ENCODE peak calls at places on chromosomes 2 and 18, in five cellular contexts. K, T, R, D and S are unnamed samples. For H3K4me1, the result is how much of the 10 kb centered on the place peaks cover.

GRCh38 chr2:158719411-158719810 is 75.7 kb upstream of the DAPL1 start:
- DNase-seq in K (no peak), T (no peak), R (no peak), D (no peak), S (no peak)

GRCh38 chr2:212083492-212083891 is 455.1 kb downstream of the ERBB4 start:
- DNase-seq in K (no peak), T (no peak), R (no peak), D (no peak), S (no peak)

GRCh38 chr2:53315170-53315569 is 452.4 kb upstream of the CHAC2 start:
- DNase-seq in K (no peak), T (no peak), R (no peak), D (no peak), S (no peak)

GRCh38 chr2:189613077-189613636 is 32.6 kb upstream of the SLC40A1 start:
- DNase-seq in K (no peak), T (no peak), R (no peak), D (no peak), S (no peak)

GRCh38 chr18:48680871-48681270 is 142.0 kb downstream of the CTIF start:
- DNase-seq in K (peak), T (no peak), R (peak), D (peak), S (no peak)

GRCh38 chr2:33602216-33602830 is 3.2 kb upstream of the FAM98A start:
- DNase-seq in K (no peak), T (no peak), R (no peak), D (no peak), S (no peak)

GRCh38 chr2:100957971-100958653 is 44.0 kb upstream of the RPL31 start:
- DNase-seq in K (no peak), T (no peak), R (peak), D (peak), S (no peak)

GRCh38 chr2:48589170-48589767 is 28.4 kb upstream of the GTF2A1L start:
- DNase-seq in K (no peak), T (no peak), R (no peak), D (peak), S (no peak)

GRCh38 chr2:166803314-166803986 is 84.8 kb upstream of the XIRP2 start:
- DNase-seq in K (no peak), T (peak), R (no peak), D (no peak), S (no peak)

GRCh38 chr2:133503323-133503722 is 64.9 kb downstream of the NCKAP5 start:
- DNase-seq in K (no peak), T (no peak), R (no peak), D (no peak), S (no peak)

GRCh38 chr2:121663458-121663857 is 14.2 kb upstream of the CLASP1 start:
- DNase-seq in K (no peak), T (no peak), R (no peak), D (no peak), S (no peak)

GRCh38 chr2:184339966-184340365 is 258.4 kb upstream of the ZNF804A start:
- DNase-seq in K (no peak), T (no peak), R (no peak), D (no peak), S (no peak)

GRCh38 chr2:11024010-11024615 is 112.4 kb downstream of the KCNF1 start:
- DNase-seq in K (no peak), T (no peak), R (no peak), D (no peak), S (no peak)

GRCh38 chr2:237729681-237730475 is 68.7 kb upstream of the RBM44 start:
- DNase-seq in K (no peak), T (no peak), R (no peak), D (no peak), S (no peak)

GRCh38 chr18:59950215-59950944 is 50.6 kb downstream of the PMAIP1 start:
- DNase-seq in K (no peak), T (peak), R (no peak), D (no peak), S (no peak)

GRCh38 chr2:130251520-130251864 is 53.3 kb upstream of the TUBA3E start:
- DNase-seq in K (no peak), T (no peak), R (no peak), D (no peak), S (no peak)

GRCh38 chr18:62870643-62871042 is 155.3 kb downstream of the PHLPP1 start:
- DNase-seq in K (no peak), T (no peak), R (no peak), D (no peak), S (no peak)

GRCh38 chr2:145431181-145431951 is 911.4 kb upstream of the ZEB2 start:
- DNase-seq in K (no peak), T (no peak), R (no peak), D (no peak), S (no peak)

GRCh38 chr2:111042772-111043771 is 77.6 kb upstream of the BCL2L11 start:
- DNase-seq in K (no peak), T (no peak), R (peak), D (no peak), S (no peak)

GRCh38 chr2:172674034-172674967 is 61.3 kb upstream of the RAPGEF4 start:
- DNase-seq in K (no peak), T (peak), R (peak), D (peak), S (no peak)

GRCh38 chr2:71291398-71291797 is 40.2 kb upstream of the ZNF638 start:
- DNase-seq in K (no peak), T (no peak), R (no peak), D (no peak), S (no peak)

GRCh38 chr2:8628870-8629209 is 53.0 kb upstream of the ID2 start:
- DNase-seq in K (no peak), T (no peak), R (no peak), D (no peak), S (no peak)

GRCh38 chr2:54325148-54325547 is 69.1 kb upstream of the TSPYL6 start:
- DNase-seq in K (no peak), T (no peak), R (no peak), D (no peak), S (no peak)

GRCh38 chr2:134246154-134246874 is 7.6 kb upstream of the MGAT5 start:
- DNase-seq in K (no peak), T (no peak), R (no peak), D (no peak), S (no peak)

GRCh38 chr2:6067806-6068205 is 375.6 kb downstream of the SOX11 start:
- DNase-seq in K (no peak), T (no peak), R (no peak), D (no peak), S (no peak)

GRCh38 chr2:95053543-95053942 is 28.0 kb downstream of the MAL start:
- DNase-seq in K (no peak), T (no peak), R (peak), D (no peak), S (no peak)

GRCh38 chr2:237459741-237460174 is 27.3 kb upstream of the MLPH start:
- DNase-seq in K (no peak), T (no peak), R (no peak), D (no peak), S (no peak)

GRCh38 chr18:76494181-76494540 is 881 bp downstream of the ZNF516 start:
- DNase-seq in K (no peak), T (no peak), R (peak), D (peak), S (no peak)

GRCh38 chr2:199092419-199092818 is 365.3 kb downstream of the SATB2 start:
- DNase-seq in K (no peak), T (no peak), R (no peak), D (no peak), S (no peak)

GRCh38 chr2:192146069-192147006 is 48.4 kb downstream of the TMEFF2 start:
- DNase-seq in K (no peak), T (no peak), R (no peak), D (no peak), S (no peak)

GRCh38 chr2:15159751-15160177 is 401.4 kb downstream of the NBAS start:
- DNase-seq in K (no peak), T (peak), R (no peak), D (no peak), S (no peak)

DNA sequence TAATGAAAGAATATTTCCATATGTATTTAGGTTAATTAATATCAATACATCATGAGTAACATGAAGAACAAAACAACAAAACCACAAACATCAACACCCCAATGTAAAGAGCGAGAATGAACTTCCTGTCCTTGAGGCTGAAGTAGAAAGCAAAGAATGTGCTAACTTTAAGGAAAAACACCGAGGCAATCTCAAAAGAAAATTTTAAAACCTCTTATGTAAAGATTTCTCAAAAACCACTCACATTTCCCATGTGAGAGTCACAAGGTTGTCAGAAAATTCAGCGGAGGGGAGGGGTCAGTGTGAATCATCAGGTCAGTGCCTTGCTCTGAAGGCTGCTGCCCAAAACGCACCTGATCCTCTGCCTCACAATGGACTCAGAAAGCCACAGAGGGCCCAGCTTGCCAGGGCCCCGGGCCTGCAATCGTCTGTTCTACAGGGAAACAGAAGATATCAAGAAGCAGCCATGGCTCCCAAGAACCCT is 12.3 kb downstream of the NPC1 start:
- DNase-seq in K (no peak), T (peak), R (no peak), D (peak), S (no peak)
- H3K27ac ChIP-seq in K (no peak), T (peak), R (peak), D (no peak), S (peak)

GRCh38 chr2:160430001-160430344 is 63.6 kb downstream of the RBMS1 start:
- DNase-seq in K (no peak), T (no peak), R (no peak), D (no peak), S (no peak)

GRCh38 chr2:160431441-160431840 is 62.2 kb downstream of the RBMS1 start:
- DNase-seq in K (no peak), T (no peak), R (no peak), D (no peak), S (no peak)

GRCh38 chr2:160428425-160428763 is 65.2 kb downstream of the RBMS1 start:
- DNase-seq in K (no peak), T (no peak), R (no peak), D (no peak), S (no peak)

GRCh38 chr2:160427629-160428424 is 65.8 kb downstream of the RBMS1 start:
- DNase-seq in K (no peak), T (peak), R (peak), D (no peak), S (peak)

DNA sequence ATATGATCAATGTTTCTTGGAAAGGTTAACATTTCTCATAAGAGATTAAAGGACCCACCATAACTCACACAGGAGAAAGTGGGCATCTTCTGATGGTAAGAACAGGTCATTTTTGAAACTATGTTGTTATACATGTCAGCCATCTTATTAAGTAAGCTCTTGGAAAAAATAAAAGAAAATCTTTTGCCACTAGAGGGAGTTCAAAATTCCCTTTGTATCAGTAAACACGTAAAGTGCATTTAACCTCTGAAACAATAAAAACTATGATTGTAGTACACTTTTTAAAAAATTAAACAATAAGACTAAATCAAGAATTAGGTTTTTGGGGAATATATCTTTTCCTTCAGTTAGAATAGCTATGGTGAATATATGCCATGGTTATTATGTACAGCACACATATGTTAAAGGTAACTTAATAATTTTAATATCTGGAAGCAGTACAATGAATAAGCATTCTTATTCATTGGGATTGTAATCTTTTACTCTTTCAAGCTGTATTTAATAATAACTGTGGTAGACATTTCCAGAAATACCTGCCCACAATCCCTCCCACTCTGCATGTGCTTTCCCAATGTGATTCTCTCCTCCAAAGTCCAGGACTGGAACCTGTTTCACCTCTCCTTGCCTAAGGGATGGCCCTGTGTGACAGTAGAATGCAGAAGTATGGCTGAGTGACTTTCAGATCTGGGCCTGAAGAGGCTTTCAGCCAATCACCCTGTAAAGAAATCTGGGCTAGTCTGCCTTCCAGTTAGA is 64.2 kb downstream of the RBMS1 start:
- DNase-seq in K (no peak), T (peak), R (no peak), D (no peak), S (peak)
- H3K4me1 ChIP-seq in K (half or more), T (under half), R (under half), D (under half), S (under half)

DNA sequence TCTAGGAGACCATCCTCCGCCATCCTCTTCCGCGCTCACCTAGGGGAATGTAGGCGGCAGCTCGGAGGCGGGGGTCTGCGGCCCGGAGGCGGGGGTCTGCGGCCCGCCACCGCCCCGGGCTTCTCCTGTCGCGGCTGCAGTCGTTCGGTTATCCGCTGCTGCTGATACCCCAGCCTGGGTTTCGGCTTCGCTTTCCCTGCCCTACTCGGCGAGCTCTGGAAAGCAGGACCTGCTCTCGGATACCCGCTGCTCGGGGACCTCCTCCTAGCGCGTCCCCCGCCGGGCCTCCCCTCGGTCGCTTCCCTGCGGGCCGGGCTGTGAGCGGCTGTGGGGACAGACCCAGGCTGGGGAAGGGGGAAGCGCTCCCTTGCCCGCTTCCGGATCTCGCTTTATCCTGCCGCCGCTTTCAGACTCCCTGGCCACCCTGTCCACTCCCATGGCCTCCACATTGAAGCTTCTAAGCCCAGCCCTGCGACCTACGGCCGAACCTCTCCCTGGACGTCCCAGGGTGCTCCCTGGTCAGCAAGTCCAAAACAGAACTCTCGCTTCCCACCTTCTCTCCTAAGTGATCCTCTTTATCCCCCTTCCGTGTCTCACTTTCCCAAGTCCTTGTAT is 607 bp downstream of the FKBP1B start:
- DNase-seq in K (no peak), T (no peak), R (peak), D (peak), S (no peak)
- H3K4me3 ChIP-seq in K (peak), T (no peak), R (peak), D (peak), S (peak)

DNA sequence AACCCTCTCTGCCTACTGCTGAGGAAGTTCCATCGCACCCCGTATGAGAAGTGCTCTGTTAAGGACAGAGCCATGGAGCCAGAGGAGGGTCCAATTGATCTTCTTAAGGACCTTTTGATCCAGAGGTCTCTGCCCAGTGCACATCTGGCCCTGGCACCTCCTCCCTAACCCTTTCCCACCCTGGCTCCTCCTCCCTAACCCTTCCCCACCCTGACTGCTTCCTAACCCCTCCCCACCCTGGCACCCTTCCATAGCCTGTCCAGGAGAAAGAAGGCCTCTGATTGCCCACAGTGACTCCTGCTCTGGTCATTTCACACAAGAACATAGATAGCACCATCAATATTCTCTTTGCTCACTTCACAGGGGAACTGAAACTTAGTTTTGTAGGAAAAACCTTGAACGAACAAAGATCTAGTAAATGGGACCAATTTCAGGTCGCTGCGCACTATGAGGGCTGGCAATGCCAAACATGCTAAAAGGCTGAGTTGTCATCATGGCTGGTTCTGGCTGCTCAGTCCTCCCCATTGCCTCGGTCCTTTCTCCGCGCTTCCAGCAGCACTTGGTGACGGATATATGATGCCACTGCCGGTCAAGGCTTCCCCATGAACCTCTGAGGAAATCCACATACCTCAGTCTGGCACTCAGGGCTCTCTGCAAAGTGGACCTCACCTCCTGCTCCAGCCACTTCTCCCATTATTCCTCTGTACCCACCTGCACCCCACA is 49.2 kb downstream of the PKDCC start:
- DNase-seq in K (no peak), T (no peak), R (peak), D (no peak), S (no peak)
- H3K27ac ChIP-seq in K (peak), T (no peak), R (peak), D (no peak), S (no peak)